ENCODE peak calls at places on chromosomes 2 and 18, in five cellular contexts. E, Q, Y, L and G are unnamed samples.
A peak's percentile ranks its signal among the peaks of the same experiment; 100 is the strongest.

GRCh38 chr2:29531626-29532025 is 389.8 kb downstream of the ALK start:
- DNase-seq in E (no peak), Q (no peak), Y (no peak), L (no peak), G (no peak)

GRCh38 chr2:144084114-144084661 is 435.7 kb downstream of the ZEB2 start:
- DNase-seq in E (no peak), Q (no peak), Y (no peak), L (no peak), G (peak; percentile 69)

GRCh38 chr18:10320848-10321247 is 133.6 kb upstream of the APCDD1 start:
- DNase-seq in E (no peak), Q (no peak), Y (no peak), L (no peak), G (no peak)

GRCh38 chr18:75433098-75433497 is 5.6 kb upstream of the SMIM21 start:
- DNase-seq in E (peak; percentile 47), Q (no peak), Y (no peak), L (no peak), G (no peak)

GRCh38 chr2:5923957-5924945 is 232.1 kb downstream of the SOX11 start:
- DNase-seq in E (no peak), Q (no peak), Y (no peak), L (no peak), G (no peak)

GRCh38 chr2:167355796-167356195 is 467.5 kb downstream of the XIRP2 start:
- DNase-seq in E (no peak), Q (no peak), Y (no peak), L (no peak), G (no peak)

GRCh38 chr2:241680827-241681599 is 5.6 kb downstream of the DTYMK start:
- DNase-seq in E (no peak), Q (no peak), Y (no peak), L (no peak), G (peak; percentile 96)

GRCh38 chr2:228602277-228602676 is 420.8 kb upstream of the SPHKAP start:
- DNase-seq in E (no peak), Q (no peak), Y (no peak), L (no peak), G (no peak)

GRCh38 chr2:127381762-127382161 is 6.0 kb downstream of the MAP3K2 start:
- DNase-seq in E (no peak), Q (no peak), Y (no peak), L (no peak), G (no peak)

GRCh38 chr2:230714122-230714453 is 1.4 kb downstream of the CAB39 start:
- DNase-seq in E (no peak), Q (no peak), Y (no peak), L (no peak), G (peak; percentile 39)

GRCh38 chr18:63150942-63151421 is 168.6 kb downstream of the BCL2 start:
- DNase-seq in E (no peak), Q (no peak), Y (no peak), L (no peak), G (no peak)

GRCh38 chr2:10331033-10331701 is 28.5 kb downstream of the HPCAL1 start:
- DNase-seq in E (peak; percentile 69), Q (peak; percentile 39), Y (peak; percentile 78), L (peak; percentile 72), G (peak; percentile 34)

GRCh38 chr2:235542728-235543125 is 48.9 kb downstream of the AGAP1 start:
- DNase-seq in E (peak; percentile 80), Q (no peak), Y (peak; percentile 67), L (no peak), G (no peak)

GRCh38 chr2:86319700-86320369 is 17.6 kb downstream of the REEP1 start:
- DNase-seq in E (no peak), Q (no peak), Y (no peak), L (no peak), G (no peak)

GRCh38 chr18:36728345-36728744 is 100.5 kb downstream of the TPGS2 start:
- DNase-seq in E (no peak), Q (no peak), Y (no peak), L (no peak), G (no peak)

GRCh38 chr2:138395565-138396306 is 105.8 kb upstream of the SPOPL start:
- DNase-seq in E (no peak), Q (no peak), Y (no peak), L (no peak), G (peak; percentile 92)

GRCh38 chr2:37766087-37766486 is 94.6 kb upstream of the CDC42EP3 start:
- DNase-seq in E (no peak), Q (no peak), Y (no peak), L (no peak), G (no peak)

GRCh38 chr2:42053791-42054656 is 6.2 kb downstream of the PKDCC start:
- DNase-seq in E (no peak), Q (no peak), Y (no peak), L (peak; percentile 63), G (no peak)

GRCh38 chr2:174062934-174063333 is 97.8 kb upstream of the SP3 start:
- DNase-seq in E (no peak), Q (no peak), Y (no peak), L (no peak), G (no peak)

GRCh38 chr2:205704101-205704741 is 21.9 kb downstream of the NRP2 start:
- DNase-seq in E (no peak), Q (no peak), Y (peak; percentile 69), L (no peak), G (no peak)

GRCh38 chr2:161122772-161123530 is 37.3 kb upstream of the TANK start:
- DNase-seq in E (no peak), Q (peak; percentile 81), Y (no peak), L (no peak), G (peak; percentile 69)

GRCh38 chr2:223954401-223954800 is 2.9 kb upstream of the MRPL44 start:
- DNase-seq in E (no peak), Q (no peak), Y (no peak), L (no peak), G (peak; percentile 37)

GRCh38 chr2:232104076-232104646 is 142.6 kb downstream of the DIS3L2 start:
- DNase-seq in E (no peak), Q (no peak), Y (no peak), L (no peak), G (no peak)

GRCh38 chr2:48433682-48434081 is 96.3 kb upstream of the STON1 start:
- DNase-seq in E (no peak), Q (no peak), Y (no peak), L (no peak), G (no peak)

GRCh38 chr2:188628989-188629889 is 337.6 kb downstream of the GULP1 start:
- DNase-seq in E (no peak), Q (peak; percentile 7), Y (no peak), L (no peak), G (peak; percentile 52)

GRCh38 chr2:69594341-69594740 is 49.2 kb downstream of the AAK1 start:
- DNase-seq in E (no peak), Q (no peak), Y (no peak), L (no peak), G (no peak)

GRCh38 chr18:75005622-75006021 is 203.3 kb downstream of the PTGR3 start:
- DNase-seq in E (no peak), Q (no peak), Y (no peak), L (no peak), G (no peak)

GRCh38 chr2:36502081-36502480 is 95.9 kb downstream of the FEZ2 start:
- DNase-seq in E (no peak), Q (peak; percentile 23), Y (no peak), L (no peak), G (no peak)

GRCh38 chr18:65039578-65039977 is 711.2 kb upstream of the CDH7 start:
- DNase-seq in E (no peak), Q (no peak), Y (no peak), L (no peak), G (no peak)

GRCh38 chr2:225290723-225291400 is 108.6 kb upstream of the NYAP2 start:
- DNase-seq in E (no peak), Q (no peak), Y (no peak), L (no peak), G (no peak)

GRCh38 chr2:239110595-239111048 is 262.7 kb downstream of the TWIST2 start:
- DNase-seq in E (no peak), Q (no peak), Y (no peak), L (no peak), G (no peak)

GRCh38 chr2:213152888-213153287 is 1.5 kb upstream of the IKZF2 start:
- DNase-seq in E (no peak), Q (no peak), Y (no peak), L (no peak), G (no peak)

GRCh38 chr2:238063414-238064189 is 2.8 kb downstream of the SCLY start:
- DNase-seq in E (no peak), Q (no peak), Y (no peak), L (no peak), G (no peak)

GRCh38 chr2:20333738-20334137 is 16.9 kb downstream of the PUM2 start:
- DNase-seq in E (no peak), Q (no peak), Y (no peak), L (no peak), G (no peak)
- H3K9me3 ChIP-seq in E (no peaks in the 10 kb centered on the region), Q (no peaks in the 10 kb centered on the region), Y (no peaks in the 10 kb centered on the region), L (peaks cover 8% of the 10 kb centered on the region), G (peaks cover 4% of the 10 kb centered on the region)

GRCh38 chr2:220410296-220410695 is 782.9 kb downstream of the SLC4A3 start:
- DNase-seq in E (no peak), Q (no peak), Y (no peak), L (no peak), G (no peak)
- H3K9me3 ChIP-seq in E (no peaks in the 10 kb centered on the region), Q (no peaks in the 10 kb centered on the region), Y (peaks cover 23% of the 10 kb centered on the region), L (peaks cover 57% of the 10 kb centered on the region), G (peaks cover 27% of the 10 kb centered on the region)

DNA sequence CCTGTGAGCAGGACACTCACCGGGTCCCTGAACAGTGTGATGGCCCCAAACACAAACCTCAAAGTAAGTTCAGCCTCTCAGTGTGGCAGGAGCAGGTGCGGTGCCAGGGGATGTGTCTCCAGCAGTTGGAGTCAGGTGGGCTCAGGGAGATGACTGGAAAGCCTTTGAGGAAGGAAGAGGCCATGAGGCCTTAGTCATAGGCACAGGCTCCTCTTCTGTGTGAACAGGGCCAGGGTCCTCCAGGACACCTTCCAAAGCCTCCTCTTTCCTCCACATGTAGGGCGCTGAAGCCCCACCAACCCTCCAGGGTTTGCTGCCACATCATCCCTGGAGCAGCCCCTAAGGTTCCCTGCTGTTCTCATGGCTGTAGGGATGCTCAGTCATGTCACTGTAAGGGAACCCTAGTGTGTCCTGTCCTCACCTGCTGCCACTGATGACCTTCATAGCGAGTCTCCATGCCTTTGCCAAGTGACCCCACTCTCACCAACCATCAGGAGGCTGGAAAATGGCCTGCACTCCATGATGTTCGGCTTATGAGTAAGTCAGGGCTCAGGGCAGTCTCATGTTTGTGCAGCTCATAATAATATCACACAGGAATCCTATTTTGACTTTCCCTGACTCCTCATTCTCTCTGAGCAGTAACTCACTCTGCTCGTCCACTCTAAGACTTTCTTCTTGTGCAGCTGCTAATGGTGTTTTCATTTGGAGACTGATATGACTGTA is 1152.9 kb downstream of the RPIA start:
- DNase-seq in E (no peak), Q (no peak), Y (no peak), L (no peak), G (no peak)
- H3K9me3 ChIP-seq in E (peaks cover 58% of the 10 kb centered on the region), Q (no peaks in the 10 kb centered on the region), Y (peaks cover 13% of the 10 kb centered on the region), L (peaks cover 10% of the 10 kb centered on the region), G (peaks cover 9% of the 10 kb centered on the region)

GRCh38 chr2:185507703-185508102 is 230.9 kb upstream of the FSIP2 start:
- DNase-seq in E (no peak), Q (no peak), Y (no peak), L (no peak), G (no peak)
- H3K9me3 ChIP-seq in E (peaks cover 6% of the 10 kb centered on the region), Q (no peaks in the 10 kb centered on the region), Y (peaks cover 33% of the 10 kb centered on the region), L (peaks cover 100% of the 10 kb centered on the region), G (peaks cover 7% of the 10 kb centered on the region)